ENCODE peak calls at places on chromosome 20, in ten cellular contexts. One of them, this sample, is unnamed.

GRCh38 chr20:2005359-2005758 is 11.5 kb upstream of the PDYN start:
- DNase-seq in A549: no peak
- DNase-seq in cardiac muscle cell: no peak
- DNase-seq in sigmoid colon: no peak
- DNase-seq in WERI-Rb-1: no peak
- DNase-seq in LNCaP clone FGC: no peak
- DNase-seq in astrocyte of the cerebellum: no peak
- DNase-seq in mucosa of descending colon: no peak
- DNase-seq in heart left ventricle: no peak
- DNase-seq in cardiac fibroblast: peak
- DNase-seq in this sample: no peak

GRCh38 chr20:38049800-38050199 is 16.3 kb downstream of the RPRD1B start:
- DNase-seq in A549: no peak
- DNase-seq in cardiac muscle cell: no peak
- DNase-seq in sigmoid colon: no peak
- DNase-seq in WERI-Rb-1: no peak
- DNase-seq in LNCaP clone FGC: peak
- DNase-seq in astrocyte of the cerebellum: peak
- DNase-seq in mucosa of descending colon: no peak
- DNase-seq in heart left ventricle: no peak
- DNase-seq in cardiac fibroblast: peak
- DNase-seq in this sample: peak

GRCh38 chr20:3629893-3630292 is 33.3 kb downstream of the GFRA4 start:
- DNase-seq in A549: no peak
- DNase-seq in cardiac muscle cell: no peak
- DNase-seq in sigmoid colon: no peak
- DNase-seq in WERI-Rb-1: no peak
- DNase-seq in LNCaP clone FGC: no peak
- DNase-seq in astrocyte of the cerebellum: no peak
- DNase-seq in mucosa of descending colon: no peak
- DNase-seq in heart left ventricle: no peak
- DNase-seq in cardiac fibroblast: no peak
- DNase-seq in this sample: no peak

GRCh38 chr20:36540551-36541211 is 638 bp upstream of the MYL9 start:
- DNase-seq in A549: no peak
- DNase-seq in cardiac muscle cell: no peak
- DNase-seq in sigmoid colon: peak
- DNase-seq in WERI-Rb-1: no peak
- DNase-seq in LNCaP clone FGC: no peak
- DNase-seq in astrocyte of the cerebellum: no peak
- DNase-seq in mucosa of descending colon: no peak
- DNase-seq in heart left ventricle: peak
- DNase-seq in cardiac fibroblast: no peak
- DNase-seq in this sample: no peak

GRCh38 chr20:47614703-47615309 is 113.1 kb downstream of the NCOA3 start:
- DNase-seq in A549: no peak
- DNase-seq in cardiac muscle cell: no peak
- DNase-seq in sigmoid colon: no peak
- DNase-seq in WERI-Rb-1: no peak
- DNase-seq in LNCaP clone FGC: no peak
- DNase-seq in astrocyte of the cerebellum: no peak
- DNase-seq in mucosa of descending colon: no peak
- DNase-seq in heart left ventricle: no peak
- DNase-seq in cardiac fibroblast: no peak
- DNase-seq in this sample: no peak

GRCh38 chr20:48776306-48776705 is 51.5 kb downstream of the PREX1 start:
- DNase-seq in A549: no peak
- DNase-seq in cardiac muscle cell: no peak
- DNase-seq in sigmoid colon: no peak
- DNase-seq in WERI-Rb-1: no peak
- DNase-seq in LNCaP clone FGC: no peak
- DNase-seq in astrocyte of the cerebellum: peak
- DNase-seq in mucosa of descending colon: no peak
- DNase-seq in heart left ventricle: no peak
- DNase-seq in cardiac fibroblast: peak
- DNase-seq in this sample: peak

GRCh38 chr20:53495357-53495756 is 98.3 kb downstream of the ZNF217 start:
- DNase-seq in A549: no peak
- DNase-seq in cardiac muscle cell: no peak
- DNase-seq in sigmoid colon: no peak
- DNase-seq in WERI-Rb-1: no peak
- DNase-seq in LNCaP clone FGC: no peak
- DNase-seq in astrocyte of the cerebellum: no peak
- DNase-seq in mucosa of descending colon: no peak
- DNase-seq in heart left ventricle: no peak
- DNase-seq in cardiac fibroblast: no peak
- DNase-seq in this sample: no peak

GRCh38 chr20:39326050-39326449 is 363.9 kb downstream of the DHX35 start:
- DNase-seq in A549: no peak
- DNase-seq in cardiac muscle cell: no peak
- DNase-seq in sigmoid colon: no peak
- DNase-seq in WERI-Rb-1: no peak
- DNase-seq in LNCaP clone FGC: no peak
- DNase-seq in astrocyte of the cerebellum: no peak
- DNase-seq in mucosa of descending colon: no peak
- DNase-seq in heart left ventricle: no peak
- DNase-seq in cardiac fibroblast: no peak
- DNase-seq in this sample: no peak

GRCh38 chr20:8519887-8520286 is 387.8 kb downstream of the PLCB1 start:
- DNase-seq in A549: no peak
- DNase-seq in cardiac muscle cell: no peak
- DNase-seq in sigmoid colon: no peak
- DNase-seq in WERI-Rb-1: no peak
- DNase-seq in LNCaP clone FGC: no peak
- DNase-seq in astrocyte of the cerebellum: no peak
- DNase-seq in mucosa of descending colon: no peak
- DNase-seq in heart left ventricle: no peak
- DNase-seq in cardiac fibroblast: no peak
- DNase-seq in this sample: no peak

GRCh38 chr20:8524716-8525343 is 392.8 kb downstream of the PLCB1 start:
- DNase-seq in A549: no peak
- DNase-seq in cardiac muscle cell: no peak
- DNase-seq in sigmoid colon: no peak
- DNase-seq in WERI-Rb-1: no peak
- DNase-seq in LNCaP clone FGC: no peak
- DNase-seq in astrocyte of the cerebellum: no peak
- DNase-seq in mucosa of descending colon: no peak
- DNase-seq in heart left ventricle: no peak
- DNase-seq in cardiac fibroblast: no peak
- DNase-seq in this sample: no peak

GRCh38 chr20:8527998-8528397 is 395.9 kb downstream of the PLCB1 start:
- DNase-seq in A549: peak
- DNase-seq in cardiac muscle cell: no peak
- DNase-seq in sigmoid colon: no peak
- DNase-seq in WERI-Rb-1: no peak
- DNase-seq in LNCaP clone FGC: no peak
- DNase-seq in astrocyte of the cerebellum: peak
- DNase-seq in mucosa of descending colon: no peak
- DNase-seq in heart left ventricle: no peak
- DNase-seq in cardiac fibroblast: peak
- DNase-seq in this sample: peak

GRCh38 chr20:8522191-8522590 is 390.1 kb downstream of the PLCB1 start:
- DNase-seq in A549: no peak
- DNase-seq in cardiac muscle cell: no peak
- DNase-seq in sigmoid colon: no peak
- DNase-seq in WERI-Rb-1: no peak
- DNase-seq in LNCaP clone FGC: no peak
- DNase-seq in astrocyte of the cerebellum: no peak
- DNase-seq in mucosa of descending colon: no peak
- DNase-seq in heart left ventricle: no peak
- DNase-seq in cardiac fibroblast: no peak
- DNase-seq in this sample: no peak

GRCh38 chr20:8523684-8524083 is 391.6 kb downstream of the PLCB1 start:
- DNase-seq in A549: peak
- DNase-seq in cardiac muscle cell: peak
- DNase-seq in sigmoid colon: no peak
- DNase-seq in WERI-Rb-1: peak
- DNase-seq in LNCaP clone FGC: no peak
- DNase-seq in astrocyte of the cerebellum: no peak
- DNase-seq in mucosa of descending colon: no peak
- DNase-seq in heart left ventricle: no peak
- DNase-seq in cardiac fibroblast: peak
- DNase-seq in this sample: no peak
- TF ChIP-seq CTCF in A549: peak
- TF ChIP-seq CTCF in cardiac muscle cell: peak
- TF ChIP-seq CTCF in sigmoid colon: no peak
- TF ChIP-seq CTCF in WERI-Rb-1: peak
- TF ChIP-seq CTCF in LNCaP clone FGC: peak
- TF ChIP-seq CTCF in astrocyte of the cerebellum: no peak
- TF ChIP-seq CTCF in mucosa of descending colon: no peak
- TF ChIP-seq CTCF in heart left ventricle: no peak
- TF ChIP-seq CTCF in cardiac fibroblast: no peak
- TF ChIP-seq CTCF in this sample: no peak

GRCh38 chr20:62133051-62133845 is 9.9 kb downstream of the PSMA7 start:
- DNase-seq in A549: no peak
- DNase-seq in cardiac muscle cell: no peak
- DNase-seq in sigmoid colon: no peak
- DNase-seq in WERI-Rb-1: no peak
- DNase-seq in LNCaP clone FGC: no peak
- DNase-seq in astrocyte of the cerebellum: no peak
- DNase-seq in mucosa of descending colon: no peak
- DNase-seq in heart left ventricle: peak
- DNase-seq in cardiac fibroblast: peak
- DNase-seq in this sample: no peak

GRCh38 chr20:62136283-62137091 is 6.7 kb downstream of the PSMA7 start:
- DNase-seq in A549: peak
- DNase-seq in cardiac muscle cell: peak
- DNase-seq in sigmoid colon: no peak
- DNase-seq in WERI-Rb-1: peak
- DNase-seq in LNCaP clone FGC: no peak
- DNase-seq in astrocyte of the cerebellum: no peak
- DNase-seq in mucosa of descending colon: no peak
- DNase-seq in heart left ventricle: no peak
- DNase-seq in cardiac fibroblast: peak
- DNase-seq in this sample: peak

GRCh38 chr20:62135573-62136266 is 7.5 kb downstream of the PSMA7 start:
- DNase-seq in A549: no peak
- DNase-seq in cardiac muscle cell: no peak
- DNase-seq in sigmoid colon: no peak
- DNase-seq in WERI-Rb-1: no peak
- DNase-seq in LNCaP clone FGC: no peak
- DNase-seq in astrocyte of the cerebellum: no peak
- DNase-seq in mucosa of descending colon: no peak
- DNase-seq in heart left ventricle: no peak
- DNase-seq in cardiac fibroblast: no peak
- DNase-seq in this sample: no peak

GRCh38 chr20:62133864-62134263 is 9.3 kb downstream of the PSMA7 start:
- DNase-seq in A549: no peak
- DNase-seq in cardiac muscle cell: no peak
- DNase-seq in sigmoid colon: no peak
- DNase-seq in WERI-Rb-1: no peak
- DNase-seq in LNCaP clone FGC: no peak
- DNase-seq in astrocyte of the cerebellum: no peak
- DNase-seq in mucosa of descending colon: no peak
- DNase-seq in heart left ventricle: peak
- DNase-seq in cardiac fibroblast: no peak
- DNase-seq in this sample: no peak

GRCh38 chr20:62134735-62135231 is 8.4 kb downstream of the PSMA7 start:
- DNase-seq in A549: no peak
- DNase-seq in cardiac muscle cell: no peak
- DNase-seq in sigmoid colon: no peak
- DNase-seq in WERI-Rb-1: no peak
- DNase-seq in LNCaP clone FGC: no peak
- DNase-seq in astrocyte of the cerebellum: no peak
- DNase-seq in mucosa of descending colon: no peak
- DNase-seq in heart left ventricle: no peak
- DNase-seq in cardiac fibroblast: peak
- DNase-seq in this sample: peak
- H3K4me3 ChIP-seq in A549: no peak
- H3K4me3 ChIP-seq in cardiac muscle cell: no peak
- H3K4me3 ChIP-seq in sigmoid colon: no peak
- H3K4me3 ChIP-seq in WERI-Rb-1: no peak
- H3K4me3 ChIP-seq in LNCaP clone FGC: no peak
- H3K4me3 ChIP-seq in astrocyte of the cerebellum: no peak
- H3K4me3 ChIP-seq in mucosa of descending colon: no peak
- H3K4me3 ChIP-seq in heart left ventricle: no peak
- H3K4me3 ChIP-seq in cardiac fibroblast: no peak
- H3K4me3 ChIP-seq in this sample: no peak

GRCh38 chr20:23201658-23202057 is 115.5 kb upstream of the CD93 start:
- DNase-seq in A549: no peak
- DNase-seq in cardiac muscle cell: no peak
- DNase-seq in sigmoid colon: no peak
- DNase-seq in WERI-Rb-1: no peak
- DNase-seq in LNCaP clone FGC: no peak
- DNase-seq in astrocyte of the cerebellum: no peak
- DNase-seq in mucosa of descending colon: no peak
- DNase-seq in heart left ventricle: no peak
- DNase-seq in cardiac fibroblast: no peak
- DNase-seq in this sample: no peak

GRCh38 chr20:23200413-23200812 is 114.3 kb upstream of the CD93 start:
- DNase-seq in A549: no peak
- DNase-seq in cardiac muscle cell: no peak
- DNase-seq in sigmoid colon: no peak
- DNase-seq in WERI-Rb-1: no peak
- DNase-seq in LNCaP clone FGC: no peak
- DNase-seq in astrocyte of the cerebellum: no peak
- DNase-seq in mucosa of descending colon: no peak
- DNase-seq in heart left ventricle: no peak
- DNase-seq in cardiac fibroblast: no peak
- DNase-seq in this sample: no peak

GRCh38 chr20:23198815-23199214 is 112.7 kb upstream of the CD93 start:
- DNase-seq in A549: no peak
- DNase-seq in cardiac muscle cell: no peak
- DNase-seq in sigmoid colon: no peak
- DNase-seq in WERI-Rb-1: no peak
- DNase-seq in LNCaP clone FGC: no peak
- DNase-seq in astrocyte of the cerebellum: no peak
- DNase-seq in mucosa of descending colon: no peak
- DNase-seq in heart left ventricle: no peak
- DNase-seq in cardiac fibroblast: no peak
- DNase-seq in this sample: no peak

GRCh38 chr20:23199356-23199755 is 113.2 kb upstream of the CD93 start:
- DNase-seq in A549: no peak
- DNase-seq in cardiac muscle cell: no peak
- DNase-seq in sigmoid colon: no peak
- DNase-seq in WERI-Rb-1: no peak
- DNase-seq in LNCaP clone FGC: no peak
- DNase-seq in astrocyte of the cerebellum: no peak
- DNase-seq in mucosa of descending colon: no peak
- DNase-seq in heart left ventricle: no peak
- DNase-seq in cardiac fibroblast: no peak
- DNase-seq in this sample: no peak

DNA sequence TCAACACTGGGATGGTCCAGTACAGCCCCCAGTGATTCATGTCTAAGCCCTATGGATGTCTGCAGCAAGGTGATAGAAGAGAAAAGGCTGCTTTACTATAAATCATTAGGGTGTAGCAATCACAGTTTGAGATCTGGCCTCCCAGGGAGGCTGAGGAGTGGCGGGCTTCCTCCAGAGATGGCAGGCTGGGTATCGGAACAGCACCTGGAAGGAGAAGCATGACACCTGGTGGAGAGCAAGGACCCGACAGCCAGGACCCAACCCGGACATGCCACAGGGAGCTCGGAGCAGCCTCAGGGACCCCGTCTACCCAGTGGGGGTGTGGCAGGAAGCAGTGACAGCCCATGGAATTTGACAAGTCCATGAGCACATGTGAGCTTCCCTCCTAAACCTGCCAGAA is 114.8 kb upstream of the CD93 start:
- DNase-seq in A549: peak
- DNase-seq in cardiac muscle cell: peak
- DNase-seq in sigmoid colon: no peak
- DNase-seq in WERI-Rb-1: peak
- DNase-seq in LNCaP clone FGC: no peak
- DNase-seq in astrocyte of the cerebellum: no peak
- DNase-seq in mucosa of descending colon: no peak
- DNase-seq in heart left ventricle: no peak
- DNase-seq in cardiac fibroblast: peak
- DNase-seq in this sample: no peak
- TF ChIP-seq CTCF in A549: peak
- TF ChIP-seq CTCF in cardiac muscle cell: peak
- TF ChIP-seq CTCF in sigmoid colon: no peak
- TF ChIP-seq CTCF in WERI-Rb-1: peak
- TF ChIP-seq CTCF in LNCaP clone FGC: peak
- TF ChIP-seq CTCF in astrocyte of the cerebellum: peak
- TF ChIP-seq CTCF in mucosa of descending colon: peak
- TF ChIP-seq CTCF in heart left ventricle: peak
- TF ChIP-seq CTCF in cardiac fibroblast: peak
- TF ChIP-seq CTCF in this sample: peak

DNA sequence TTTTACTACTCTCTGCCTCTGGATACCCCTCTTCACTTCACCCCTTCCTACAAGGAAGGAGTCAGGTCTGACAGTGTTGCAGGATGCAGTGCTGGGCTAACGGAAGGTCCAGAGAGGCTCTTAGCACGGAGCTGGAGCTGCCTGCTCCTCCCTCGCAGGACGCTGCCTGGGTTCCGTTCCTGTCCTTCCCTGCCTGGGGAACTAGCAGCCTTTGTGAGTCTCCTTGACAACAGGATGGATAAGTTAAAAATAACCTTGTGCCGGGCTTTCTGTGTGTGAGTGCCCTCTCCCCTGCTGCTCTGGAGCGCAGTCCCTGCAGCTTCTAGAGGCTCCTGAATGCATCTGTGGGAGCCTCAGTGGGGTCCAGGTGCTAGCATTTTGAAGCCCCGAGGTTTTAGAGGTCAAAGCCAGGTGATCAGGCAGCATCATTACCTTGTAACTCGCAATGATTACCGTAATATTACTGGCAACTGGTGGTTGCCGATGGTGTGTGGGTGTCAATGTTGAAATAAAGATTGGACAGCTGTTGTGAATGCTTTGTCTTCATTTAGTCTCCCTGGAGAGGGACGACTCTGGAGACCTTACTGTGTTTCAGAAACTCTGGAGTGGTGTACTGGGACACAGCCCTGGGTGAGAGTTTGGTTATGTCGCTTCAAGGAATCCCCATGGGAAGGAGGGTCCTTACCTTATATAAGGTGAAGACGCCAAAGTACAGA is 44.4 kb downstream of the CDS2 start:
- DNase-seq in A549: no peak
- DNase-seq in cardiac muscle cell: peak
- DNase-seq in sigmoid colon: no peak
- DNase-seq in WERI-Rb-1: no peak
- DNase-seq in LNCaP clone FGC: no peak
- DNase-seq in astrocyte of the cerebellum: no peak
- DNase-seq in mucosa of descending colon: no peak
- DNase-seq in heart left ventricle: peak
- DNase-seq in cardiac fibroblast: no peak
- DNase-seq in this sample: no peak
- H3K4me3 ChIP-seq in A549: no peak
- H3K4me3 ChIP-seq in cardiac muscle cell: no peak
- H3K4me3 ChIP-seq in sigmoid colon: no peak
- H3K4me3 ChIP-seq in WERI-Rb-1: no peak
- H3K4me3 ChIP-seq in LNCaP clone FGC: no peak
- H3K4me3 ChIP-seq in astrocyte of the cerebellum: no peak
- H3K4me3 ChIP-seq in mucosa of descending colon: no peak
- H3K4me3 ChIP-seq in heart left ventricle: no peak
- H3K4me3 ChIP-seq in cardiac fibroblast: no peak
- H3K4me3 ChIP-seq in this sample: no peak